ENCODE peak calls at places on chromosomes 2 and 18, in five cellular contexts. U, C, Q, B and X are unnamed samples.

GRCh38 chr2:119860924-119861323 is 101.2 kb downstream of the PTPN4 start:
- DNase-seq in U (no peak), C (no peak), Q (no peak), B (no peak), X (no peak)

GRCh38 chr2:10073706-10074105 is 6.5 kb downstream of the CYS1 start:
- DNase-seq in C (no peak), B (no peak), U (no peak), Q (no peak), X (no peak)

GRCh38 chr2:148244593-148245292 is 223.9 kb downstream of the MBD5 start:
- DNase-seq in C (no peak), Q (peak; percentile 64), U (no peak), B (no peak), X (no peak)

GRCh38 chr2:15521782-15522181 is 39.4 kb downstream of the NBAS start:
- DNase-seq in C (no peak), B (no peak), U (no peak), Q (peak; percentile 45), X (no peak)

GRCh38 chr2:107553534-107553933 is 273.2 kb upstream of the RGPD4 start:
- DNase-seq in Q (no peak), B (no peak), C (no peak), U (no peak), X (no peak)

GRCh38 chr2:18959952-18960717 is 370.8 kb upstream of the NT5C1B start:
- DNase-seq in Q (peak; percentile 53), C (no peak), B (no peak), U (no peak), X (no peak)

GRCh38 chr18:70491734-70492348 is 203.0 kb downstream of the SOCS6 start:
- DNase-seq in B (peak; percentile 51), U (peak; percentile 36), C (no peak), Q (peak; percentile 35), X (peak; percentile 50)

GRCh38 chr2:144671695-144672094 is 151.8 kb upstream of the ZEB2 start:
- DNase-seq in Q (no peak), U (no peak), B (no peak), C (no peak), X (no peak)

GRCh38 chr2:125643585-125643984 is 1012.4 kb upstream of the GYPC start:
- DNase-seq in B (no peak), Q (no peak), C (no peak), U (no peak), X (no peak)

GRCh38 chr2:105405291-105405690 is 6.4 kb upstream of the FHL2 start:
- DNase-seq in C (peak; percentile 56), U (no peak), B (no peak), Q (peak; percentile 62), X (no peak)

GRCh38 chr2:241879326-241879725 is 9.8 kb downstream of the RTP5 start:
- DNase-seq in B (no peak), Q (no peak), C (no peak), U (no peak), X (no peak)

DNA sequence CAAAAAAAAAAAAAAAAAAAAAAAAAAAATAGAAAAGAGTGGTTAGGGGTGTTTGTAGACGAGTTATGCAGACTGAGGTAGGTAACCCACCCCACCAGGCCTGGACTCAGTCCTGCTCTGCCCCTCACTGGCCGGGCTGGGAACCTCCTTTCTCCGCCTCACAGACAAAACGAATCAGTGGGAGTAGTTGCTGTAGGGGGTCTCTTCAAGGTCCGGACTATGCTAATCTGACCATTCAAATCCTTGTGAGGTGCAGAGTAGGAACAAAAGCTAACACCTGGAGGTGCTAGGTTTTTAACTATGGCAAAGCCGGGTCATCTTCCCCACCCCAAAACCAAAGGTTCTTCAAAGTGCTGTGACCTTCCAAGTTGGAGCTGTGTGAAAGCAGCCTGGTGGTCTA is 223.7 kb downstream of the SLC4A3 start:
- DNase-seq in Q (no peak), U (no peak), C (no peak), B (no peak), X (no peak)
- TF ChIP-seq CTCF in Q (no peak), U (no peak), C (no peak), B (no peak), X (no peak)

DNA sequence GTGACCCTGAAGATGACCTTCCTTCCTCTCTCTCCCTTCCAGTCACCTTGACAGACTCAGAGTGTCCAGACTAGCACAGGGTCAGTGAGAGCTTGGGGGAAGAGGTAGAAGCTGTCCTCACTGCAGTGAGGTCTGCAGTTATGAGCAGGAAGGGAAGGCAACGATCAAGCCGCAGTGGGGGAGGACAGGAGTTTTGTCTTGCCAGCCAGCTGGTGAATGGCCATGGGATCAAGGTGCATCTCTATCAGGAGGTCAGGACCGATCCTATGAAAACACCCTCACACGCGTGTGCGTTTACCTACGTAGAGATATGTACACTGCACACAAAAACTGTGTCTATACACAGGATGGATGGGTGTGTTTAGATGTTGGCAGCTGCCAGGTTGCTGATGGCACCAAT is 83.2 kb downstream of the THNSL2 start:
- DNase-seq in Q (no peak), B (no peak), U (no peak), C (no peak), X (no peak)
- TF ChIP-seq CTCF in Q (no peak), B (no peak), U (no peak), C (no peak), X (no peak)

GRCh38 chr2:74691955-74692354 is 37.9 kb downstream of the SEMA4F start:
- DNase-seq in C (no peak), B (no peak), U (no peak), Q (no peak), X (no peak)

GRCh38 chr2:74689671-74690070 is 35.6 kb downstream of the SEMA4F start:
- DNase-seq in C (no peak), Q (no peak), U (no peak), B (no peak), X (no peak)

GRCh38 chr2:74694281-74694680 is 40.2 kb downstream of the SEMA4F start:
- DNase-seq in Q (no peak), B (no peak), U (no peak), C (no peak), X (no peak)

GRCh38 chr2:74688881-74689280 is 34.8 kb downstream of the SEMA4F start:
- DNase-seq in C (no peak), U (no peak), B (no peak), Q (no peak), X (no peak)

DNA sequence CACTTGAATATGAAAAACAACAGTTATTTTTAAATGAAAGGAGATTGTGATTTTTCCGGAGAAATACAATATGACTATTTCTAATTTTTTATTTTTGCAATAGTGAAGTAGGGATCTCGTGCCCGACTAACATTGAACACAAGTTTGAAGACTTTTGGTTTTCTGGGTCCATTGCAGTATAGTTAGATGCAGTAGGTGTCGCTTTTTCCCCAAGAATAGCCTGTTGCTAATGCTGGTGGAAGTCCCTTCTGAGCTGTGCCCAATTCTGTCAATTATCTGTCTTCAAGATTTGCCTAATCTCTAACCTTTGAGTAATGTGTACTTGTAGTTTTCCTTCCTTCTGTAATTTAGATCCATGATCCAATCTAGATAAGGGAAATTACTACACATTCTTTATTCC is 36.5 kb downstream of the SEMA4F start:
- DNase-seq in C (no peak), B (no peak), U (no peak), Q (peak; percentile 76), X (no peak)
- TF ChIP-seq CTCF in C (peak; percentile 79), B (peak; percentile 55), U (peak; percentile 45), Q (peak; percentile 91), X (peak; percentile 42)

GRCh38 chr18:48940854-48941531 is 9.8 kb downstream of the SMAD7 start:
- DNase-seq in Q (peak; percentile 39), C (no peak), U (peak; percentile 80), B (no peak), X (no peak)

GRCh38 chr18:48935433-48935774 is 15.4 kb downstream of the SMAD7 start:
- DNase-seq in Q (no peak), C (no peak), U (no peak), B (no peak), X (no peak)

GRCh38 chr18:48939368-48940097 is 11.2 kb downstream of the SMAD7 start:
- DNase-seq in B (no peak), U (no peak), C (no peak), Q (peak; percentile 42), X (no peak)

GRCh38 chr18:48938827-48939367 is 11.9 kb downstream of the SMAD7 start:
- DNase-seq in C (no peak), B (no peak), Q (no peak), U (no peak), X (no peak)

DNA sequence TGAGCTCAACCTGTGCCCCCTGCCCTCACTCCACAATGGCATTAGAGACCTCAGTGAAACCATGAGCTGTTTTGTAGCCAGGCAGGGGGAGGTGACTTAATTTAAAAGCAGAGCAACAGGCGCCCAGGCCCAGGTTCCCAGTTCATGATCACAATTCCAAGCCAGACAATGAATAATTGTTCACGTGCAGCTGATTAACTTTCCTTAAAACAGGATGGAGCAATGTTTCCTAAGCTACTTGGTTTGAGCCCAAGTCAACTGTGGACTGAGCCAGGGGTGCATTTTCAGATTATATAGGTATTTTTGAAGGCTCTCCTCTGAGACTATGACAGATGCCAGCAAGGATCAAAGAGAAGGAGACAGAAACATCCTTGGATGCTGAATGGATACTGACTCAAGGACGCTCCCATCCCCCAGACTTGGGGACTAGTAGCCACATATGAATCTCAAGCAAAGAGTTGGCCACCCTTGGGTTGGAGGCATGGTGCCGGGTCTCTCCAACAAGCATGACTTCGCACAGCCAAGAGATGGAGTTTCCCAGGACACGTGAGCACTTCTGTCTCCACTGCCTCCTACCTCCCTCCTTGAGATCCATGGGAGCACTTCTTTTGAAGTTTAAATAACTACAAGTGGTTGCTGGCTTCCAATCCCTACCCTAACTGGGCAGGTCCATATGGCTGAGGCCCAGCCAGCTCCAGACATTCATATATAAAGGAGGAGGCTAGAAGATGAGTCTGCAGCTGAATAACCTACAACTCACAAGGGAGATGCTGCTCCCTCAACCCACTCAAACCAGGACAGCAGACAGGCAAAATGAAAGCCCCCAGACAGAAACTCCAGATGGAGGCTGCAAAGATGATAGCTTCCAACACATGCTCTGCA is 12.7 kb downstream of the SMAD7 start:
- DNase-seq in U (no peak), Q (no peak), B (no peak), C (no peak), X (no peak)
- TF ChIP-seq CTCF in U (no peak), Q (no peak), B (no peak), C (no peak), X (no peak)

GRCh38 chr2:230762317-230762896 is 49.8 kb downstream of the CAB39 start:
- DNase-seq in B (no peak), Q (peak; percentile 37), C (no peak), U (no peak), X (no peak)
- TF ChIP-seq CTCF in B (peak; percentile 9), Q (peak; percentile 26), C (peak; percentile 37), U (peak; percentile 56), X (no peak)